ENCODE peak calls at places on chromosomes 5 and 9, in four cellular contexts. One of them, this sample, is unnamed.

GRCh38 chr5:94575196-94575595 is 43.2 kb downstream of the KIAA0825 start:
- DNase-seq in K562: no peak
- DNase-seq in HEK293T: no peak
- DNase-seq in HepG2: no peak
- DNase-seq in this sample: no peak

GRCh38 chr9:128917151-128917849 is 3.5 kb upstream of the PHYHD1 start:
- DNase-seq in K562: no peak
- DNase-seq in HEK293T: no peak
- DNase-seq in HepG2: peak; percentile 61
- DNase-seq in this sample: no peak

GRCh38 chr5:135450957-135451356 is 1.2 kb downstream of the TIFAB start:
- DNase-seq in K562: no peak
- DNase-seq in HEK293T: no peak
- DNase-seq in HepG2: no peak
- DNase-seq in this sample: no peak

GRCh38 chr9:16335788-16336580 is 534.5 kb downstream of the BNC2 start:
- DNase-seq in K562: no peak
- DNase-seq in HEK293T: no peak
- DNase-seq in HepG2: no peak
- DNase-seq in this sample: no peak

GRCh38 chr9:88370346-88370745 is 17.9 kb upstream of the SPIN1 start:
- DNase-seq in K562: no peak
- DNase-seq in HEK293T: no peak
- DNase-seq in HepG2: no peak
- DNase-seq in this sample: no peak

GRCh38 chr5:35149041-35149440 is 81.2 kb downstream of the PRLR start:
- DNase-seq in K562: no peak
- DNase-seq in HEK293T: no peak
- DNase-seq in HepG2: no peak
- DNase-seq in this sample: no peak

GRCh38 chr9:134739660-134739968 is 98.0 kb downstream of the COL5A1 start:
- DNase-seq in K562: no peak
- DNase-seq in HEK293T: no peak
- DNase-seq in HepG2: no peak
- DNase-seq in this sample: no peak

GRCh38 chr5:7347377-7347776 is 48.6 kb upstream of the ADCY2 start:
- DNase-seq in K562: no peak
- DNase-seq in HEK293T: no peak
- DNase-seq in HepG2: no peak
- DNase-seq in this sample: peak; percentile 18

GRCh38 chr5:126052120-126052519 is 371.1 kb upstream of the GRAMD2B start:
- DNase-seq in K562: no peak
- DNase-seq in HEK293T: no peak
- DNase-seq in HepG2: no peak
- DNase-seq in this sample: no peak

GRCh38 chr5:133459474-133460155 is 152.7 kb downstream of the FSTL4 start:
- DNase-seq in K562: no peak
- DNase-seq in HEK293T: no peak
- DNase-seq in HepG2: no peak
- DNase-seq in this sample: no peak

GRCh38 chr5:94793816-94794198 is 175.3 kb downstream of the SLF1 start:
- DNase-seq in K562: no peak
- DNase-seq in HEK293T: no peak
- DNase-seq in HepG2: no peak
- DNase-seq in this sample: no peak

GRCh38 chr9:121711281-121711680 is 59.8 kb downstream of the DAB2IP start:
- DNase-seq in K562: no peak
- DNase-seq in HEK293T: no peak
- DNase-seq in HepG2: no peak
- DNase-seq in this sample: no peak

GRCh38 chr9:93308158-93308602 is 124.2 kb downstream of the WNK2 start:
- DNase-seq in K562: no peak
- DNase-seq in HEK293T: no peak
- DNase-seq in HepG2: no peak
- DNase-seq in this sample: no peak

GRCh38 chr9:120713257-120714087 is 798 bp downstream of the MEGF9 start:
- DNase-seq in K562: peak; percentile 30
- DNase-seq in HEK293T: peak; percentile 16
- DNase-seq in HepG2: no peak
- DNase-seq in this sample: peak; percentile 25

GRCh38 chr5:167912944-167913343 is 378.5 kb upstream of the WWC1 start:
- DNase-seq in K562: no peak
- DNase-seq in HEK293T: no peak
- DNase-seq in HepG2: no peak
- DNase-seq in this sample: no peak

GRCh38 chr9:5551771-5552170 is 41.4 kb downstream of the PDCD1LG2 start:
- DNase-seq in K562: no peak
- DNase-seq in HEK293T: no peak
- DNase-seq in HepG2: no peak
- DNase-seq in this sample: no peak

GRCh38 chr9:71675129-71675856 is 93.0 kb downstream of the CEMIP2 start:
- DNase-seq in K562: no peak
- DNase-seq in HEK293T: no peak
- DNase-seq in HepG2: no peak
- DNase-seq in this sample: no peak

GRCh38 chr9:136693490-136694162 is 6.4 kb upstream of the AGPAT2 start:
- DNase-seq in K562: peak; percentile 82
- DNase-seq in HEK293T: no peak
- DNase-seq in HepG2: peak; percentile 63
- DNase-seq in this sample: no peak

GRCh38 chr9:124810513-124811355 is 33.8 kb downstream of the OLFML2A start:
- DNase-seq in K562: no peak
- DNase-seq in HEK293T: no peak
- DNase-seq in HepG2: peak; percentile 65
- DNase-seq in this sample: peak; percentile 75

GRCh38 chr9:89929721-89930480 is 325.1 kb downstream of the GADD45G start:
- DNase-seq in K562: no peak
- DNase-seq in HEK293T: no peak
- DNase-seq in HepG2: no peak
- DNase-seq in this sample: no peak

GRCh38 chr5:118033686-118034338 is 954.5 kb downstream of the DTWD2 start:
- DNase-seq in K562: no peak
- DNase-seq in HEK293T: no peak
- DNase-seq in HepG2: no peak
- DNase-seq in this sample: no peak

GRCh38 chr5:125424851-125425250 is 678.4 kb upstream of the ZNF608 start:
- DNase-seq in K562: no peak
- DNase-seq in HEK293T: no peak
- DNase-seq in HepG2: no peak
- DNase-seq in this sample: no peak

GRCh38 chr9:111531716-111532115 is 6.7 kb downstream of the ZNF483 start:
- DNase-seq in K562: no peak
- DNase-seq in HEK293T: no peak
- DNase-seq in HepG2: no peak
- DNase-seq in this sample: no peak

GRCh38 chr5:36877667-36878420 is 1.3 kb downstream of the NIPBL start:
- DNase-seq in K562: no peak
- DNase-seq in HEK293T: peak; percentile 9
- DNase-seq in HepG2: peak; percentile 47
- DNase-seq in this sample: no peak

GRCh38 chr9:21559402-21560280 is 77.5 kb upstream of the IFNE start:
- DNase-seq in K562: no peak
- DNase-seq in HEK293T: peak; percentile 84
- DNase-seq in HepG2: no peak
- DNase-seq in this sample: peak; percentile 80

GRCh38 chr5:137492321-137492720 is 6.8 kb downstream of the SPOCK1 start:
- DNase-seq in K562: no peak
- DNase-seq in HEK293T: no peak
- DNase-seq in HepG2: no peak
- DNase-seq in this sample: no peak

GRCh38 chr9:137267933-137268355 is 9.6 kb upstream of the TOR4A start:
- DNase-seq in K562: no peak
- DNase-seq in HEK293T: no peak
- DNase-seq in HepG2: no peak
- DNase-seq in this sample: no peak

GRCh38 chr9:131739988-131740648 is at the start of gene RAPGEF1:
- DNase-seq in K562: peak; percentile 90
- DNase-seq in HEK293T: peak; percentile 89
- DNase-seq in HepG2: no peak
- DNase-seq in this sample: peak; percentile 74
- TF ChIP-seq ELF4 in K562: no peak
- TF ChIP-seq ELF4 in HEK293T: no peak
- TF ChIP-seq ELF4 in HepG2: no peak
- TF ChIP-seq ELF4 in this sample: no peak

DNA sequence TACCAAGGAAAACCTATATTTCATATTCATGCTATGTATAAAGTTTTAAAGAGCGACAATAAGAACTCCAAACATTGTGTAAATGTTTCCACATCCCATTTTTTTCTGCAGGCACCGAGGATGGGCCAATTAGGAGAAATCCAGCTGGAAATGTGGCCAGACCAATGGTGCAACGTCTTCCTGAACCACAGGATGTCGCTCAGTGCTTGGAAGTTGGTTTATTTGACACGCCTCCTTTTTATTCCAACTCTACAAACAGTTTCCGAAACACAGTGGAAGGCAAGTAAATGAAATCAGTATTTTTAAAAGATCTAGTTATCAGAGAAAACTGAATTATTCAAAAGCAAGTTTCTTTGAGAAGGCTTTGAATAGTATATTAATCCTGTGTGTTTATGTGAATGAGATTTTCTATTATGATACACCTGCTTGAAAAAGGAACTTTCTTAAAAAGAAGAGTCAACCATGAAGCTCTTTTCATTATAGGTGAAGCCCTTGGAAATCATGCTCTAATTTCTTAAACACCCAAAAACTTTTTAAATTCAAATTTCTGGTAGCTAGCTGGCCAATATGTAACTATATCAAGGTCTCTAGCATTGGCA is 9.1 kb downstream of the TYRP1 start:
- DNase-seq in K562: peak; percentile 3
- DNase-seq in HEK293T: peak; percentile 42
- DNase-seq in HepG2: peak; percentile 3
- DNase-seq in this sample: peak; percentile 44
- TF ChIP-seq ELF4 in K562: no peak
- TF ChIP-seq ELF4 in HEK293T: no peak
- TF ChIP-seq ELF4 in HepG2: no peak
- TF ChIP-seq ELF4 in this sample: no peak

GRCh38 chr5:144202072-144202471 is 31.4 kb downstream of the KCTD16 start:
- DNase-seq in K562: no peak
- DNase-seq in HEK293T: no peak
- DNase-seq in HepG2: no peak
- DNase-seq in this sample: no peak
- TF ChIP-seq ELF4 in K562: no peak
- TF ChIP-seq ELF4 in HEK293T: no peak
- TF ChIP-seq ELF4 in HepG2: no peak
- TF ChIP-seq ELF4 in this sample: no peak

GRCh38 chr9:34457266-34458012 is 931 bp downstream of the FAM219A start:
- DNase-seq in K562: peak; percentile 24
- DNase-seq in HEK293T: peak; percentile 66
- DNase-seq in HepG2: no peak
- DNase-seq in this sample: peak; percentile 68
- TF ChIP-seq ELF4 in K562: no peak
- TF ChIP-seq ELF4 in HEK293T: no peak
- TF ChIP-seq ELF4 in HepG2: no peak
- TF ChIP-seq ELF4 in this sample: no peak

GRCh38 chr5:5816960-5817359 is 394.5 kb downstream of the ICE1 start:
- DNase-seq in K562: no peak
- DNase-seq in HEK293T: no peak
- DNase-seq in HepG2: no peak
- DNase-seq in this sample: no peak
- TF ChIP-seq ELF4 in K562: no peak
- TF ChIP-seq ELF4 in HEK293T: no peak
- TF ChIP-seq ELF4 in HepG2: no peak
- TF ChIP-seq ELF4 in this sample: no peak

DNA sequence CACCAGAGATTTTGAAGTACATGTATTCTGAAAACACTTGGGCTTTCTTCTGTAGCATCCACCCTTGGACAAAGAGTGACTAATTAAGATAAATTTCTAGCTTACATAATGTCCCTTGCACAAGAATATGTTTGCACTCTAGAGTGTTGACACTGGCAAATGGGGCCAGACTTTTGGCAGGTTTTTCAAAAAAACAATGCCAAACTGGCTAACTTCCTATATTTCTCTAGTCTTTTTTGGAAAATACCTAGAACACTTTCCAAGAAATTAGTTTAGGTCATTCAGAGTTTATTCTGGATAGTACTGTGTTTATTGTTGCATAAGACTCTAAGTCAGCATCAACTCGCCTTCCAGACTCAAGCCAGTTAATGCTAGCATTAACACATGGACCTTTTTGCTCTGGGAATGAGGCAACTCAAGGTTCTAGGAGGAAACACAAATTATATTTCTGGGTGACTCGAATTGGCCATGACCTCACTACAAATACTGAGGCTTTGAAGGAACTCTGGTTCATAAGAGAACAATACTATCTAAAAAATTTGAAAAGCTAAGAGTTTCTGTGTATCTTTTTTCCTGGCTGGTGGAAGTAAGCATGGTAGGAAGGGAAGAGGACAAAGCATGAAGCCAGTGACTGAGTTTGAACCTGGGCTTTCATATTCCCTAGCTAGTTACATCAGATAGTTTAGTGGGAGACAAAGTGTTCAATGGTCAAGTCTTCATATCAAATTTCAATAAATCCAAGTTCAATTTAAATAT is 101.6 kb downstream of the NREP start:
- DNase-seq in K562: no peak
- DNase-seq in HEK293T: no peak
- DNase-seq in HepG2: peak; percentile 1
- DNase-seq in this sample: no peak
- TF ChIP-seq ELF4 in K562: no peak
- TF ChIP-seq ELF4 in HEK293T: no peak
- TF ChIP-seq ELF4 in HepG2: no peak
- TF ChIP-seq ELF4 in this sample: no peak